ENCODE peak calls at places on chromosomes 7 and 10, in nine cellular contexts. W is foreskin fibroblast, R is PC-3, T is Panc1, I is colonic mucosa, X is cardiac fibroblast, S is mammary epithelial cell, G is fibroblast of mammary gland, N is NB4. D is an unnamed sample.

GRCh38 chr7:138630059-138630610 is 71.0 kb downstream of the SVOPL start:
- DNase-seq in W (no peak), R (no peak), T (no peak), I (no peak), X (no peak), S (no peak), G (no peak), N (no peak), D (no peak)

GRCh38 chr7:108278281-108278680 is 148.1 kb upstream of the LAMB4 start:
- DNase-seq in W (no peak), R (no peak), T (no peak), I (no peak), X (no peak), S (no peak), G (no peak), N (no peak), D (no peak)

GRCh38 chr7:35499226-35499625 is 195.7 kb downstream of the HERPUD2 start:
- DNase-seq in W (no peak), R (no peak), T (no peak), I (no peak), X (no peak), S (no peak), G (no peak), N (no peak), D (no peak)

GRCh38 chr10:22159180-22159579 is 58.6 kb downstream of the EBLN1 start:
- DNase-seq in W (no peak), R (no peak), T (no peak), I (no peak), X (no peak), S (no peak), G (no peak), N (no peak), D (no peak)

GRCh38 chr10:106897631-106898161 is 266.8 kb downstream of the SORCS1 start:
- DNase-seq in W (no peak), R (no peak), T (no peak), I (peak; percentile 19), X (no peak), S (no peak), G (no peak), N (no peak), D (no peak)

GRCh38 chr7:7570584-7570983 is 3.9 kb downstream of the MIOS start:
- DNase-seq in W (no peak), R (no peak), T (no peak), I (no peak), X (no peak), S (no peak), G (no peak), N (no peak), D (no peak)

GRCh38 chr10:77201135-77202111 is 436.2 kb downstream of the KCNMA1 start:
- DNase-seq in W (no peak), R (no peak), T (no peak), I (no peak), X (peak; percentile 56), S (no peak), G (no peak), N (no peak), D (no peak)

GRCh38 chr7:74474271-74474865 is 20.7 kb downstream of the GTF2IRD1 start:
- DNase-seq in W (no peak), R (peak; percentile 37), T (no peak), I (no peak), X (no peak), S (no peak), G (peak; percentile 35), N (no peak), D (no peak)

GRCh38 chr7:30752979-30753378 is 1.0 kb downstream of the INMT start:
- DNase-seq in W (no peak), R (no peak), T (no peak), I (peak; percentile 53), X (peak; percentile 87), S (no peak), G (peak; percentile 66), N (no peak), D (no peak)

GRCh38 chr7:143279186-143280098 is 5.3 kb upstream of the TMEM139 start:
- DNase-seq in W (no peak), R (peak; percentile 91), T (no peak), I (no peak), X (peak; percentile 94), S (peak; percentile 87), G (peak; percentile 49), N (no peak), D (peak; percentile 48)

GRCh38 chr10:11245095-11245479 is 227.4 kb downstream of the CELF2 start:
- DNase-seq in W (no peak), R (no peak), T (no peak), I (no peak), X (no peak), S (no peak), G (no peak), N (peak; percentile 26), D (no peak)

GRCh38 chr7:122984021-122984420 is 11.5 kb downstream of the TAS2R16 start:
- DNase-seq in W (no peak), R (no peak), T (no peak), I (no peak), X (no peak), S (no peak), G (no peak), N (no peak), D (no peak)

DNA sequence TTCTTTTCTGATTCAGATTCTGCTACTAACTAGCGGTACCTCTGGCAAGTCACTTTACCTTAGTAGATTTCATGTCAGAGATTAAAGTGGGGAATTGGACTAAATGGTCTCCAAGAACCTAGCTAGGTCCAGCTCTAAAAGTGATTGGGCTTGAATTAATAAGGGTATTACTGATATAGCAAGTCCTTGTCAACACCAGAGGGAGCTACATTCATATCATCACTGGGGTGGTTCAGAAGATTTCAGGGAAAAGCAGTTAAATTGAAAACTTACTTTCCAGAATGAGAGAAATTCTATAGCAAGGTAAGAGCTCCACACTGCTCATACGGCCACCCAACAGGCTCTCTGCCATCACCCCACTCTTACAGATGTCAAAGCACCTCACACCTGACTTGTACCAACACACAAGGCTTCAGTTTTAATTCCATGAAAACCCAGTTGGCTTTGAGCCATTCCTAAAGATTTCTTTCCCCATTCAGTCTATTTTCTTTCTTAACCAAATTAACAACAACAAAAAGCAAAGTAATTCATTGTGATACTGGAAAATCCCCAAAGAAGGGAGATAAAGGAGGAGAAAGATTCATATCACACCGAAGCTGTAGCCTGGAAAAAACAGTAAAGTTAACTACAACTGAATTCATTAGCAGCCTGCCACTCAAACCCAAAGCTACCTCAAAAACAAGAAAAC is 38.0 kb upstream of the SPOCK2 start:
- DNase-seq in W (peak; percentile 50), R (peak; percentile 58), T (no peak), I (no peak), X (peak; percentile 82), S (peak; percentile 25), G (peak; percentile 78), N (peak; percentile 60), D (peak; percentile 24)
- TF ChIP-seq CTCF in W (peak; percentile 45), R (peak; percentile 63), T (peak; percentile 66), I (peak; percentile 22), X (peak; percentile 53), S (peak; percentile 51), G (peak; percentile 64), N (peak; percentile 41), D (no peak)

DNA sequence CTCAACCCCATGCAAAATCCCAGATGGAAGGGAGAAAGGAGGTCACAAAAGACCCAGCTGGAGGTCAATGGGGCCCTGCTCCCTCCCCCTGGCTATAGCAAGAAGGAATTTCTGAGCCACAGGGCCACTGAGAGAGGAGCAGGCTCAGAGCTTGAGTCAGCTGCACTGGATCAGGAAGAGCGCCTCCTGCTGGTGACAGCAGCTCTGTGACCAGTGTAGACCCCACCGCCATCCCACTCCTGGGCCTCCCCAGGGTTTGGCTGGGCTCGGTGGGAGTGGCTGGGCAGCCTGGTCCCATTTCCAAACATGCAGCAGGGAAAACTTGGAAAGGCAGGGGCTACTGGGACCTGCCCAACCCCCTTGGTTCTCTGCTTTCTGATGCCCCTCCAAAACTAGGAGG is 31.5 kb upstream of the PRLHR start:
- DNase-seq in W (no peak), R (no peak), T (no peak), I (no peak), X (no peak), S (no peak), G (peak; percentile 4), N (peak; percentile 17), D (no peak)
- TF ChIP-seq CTCF in W (no peak), R (peak; percentile 40), T (peak; percentile 67), I (no peak), X (peak; percentile 22), S (peak; percentile 18), G (peak; percentile 20), N (peak; percentile 62), D (no peak)

GRCh38 chr7:28750981-28751380 is 207.1 kb downstream of the TRIL start:
- DNase-seq in W (no peak), R (no peak), T (no peak), I (no peak), X (no peak), S (no peak), G (no peak), N (no peak), D (no peak)

GRCh38 chr7:28749673-28750072 is 208.5 kb downstream of the TRIL start:
- DNase-seq in W (no peak), R (no peak), T (no peak), I (no peak), X (peak; percentile 29), S (no peak), G (peak; percentile 48), N (no peak), D (no peak)

GRCh38 chr7:28755255-28755654 is 202.9 kb downstream of the TRIL start:
- DNase-seq in W (peak; percentile 65), R (peak; percentile 61), T (no peak), I (no peak), X (peak; percentile 75), S (peak; percentile 12), G (peak; percentile 77), N (no peak), D (no peak)

GRCh38 chr7:28758186-28758585 is 199.9 kb downstream of the TRIL start:
- DNase-seq in W (no peak), R (no peak), T (no peak), I (no peak), X (no peak), S (no peak), G (no peak), N (no peak), D (no peak)

GRCh38 chr7:28754027-28754426 is 204.1 kb downstream of the TRIL start:
- DNase-seq in W (peak; percentile 61), R (peak; percentile 11), T (no peak), I (no peak), X (peak; percentile 35), S (peak; percentile 68), G (peak; percentile 67), N (no peak), D (peak; percentile 24)
- TF ChIP-seq CTCF in W (no peak), R (no peak), T (no peak), I (no peak), X (no peak), S (no peak), G (peak; percentile 17), N (no peak), D (no peak)

DNA sequence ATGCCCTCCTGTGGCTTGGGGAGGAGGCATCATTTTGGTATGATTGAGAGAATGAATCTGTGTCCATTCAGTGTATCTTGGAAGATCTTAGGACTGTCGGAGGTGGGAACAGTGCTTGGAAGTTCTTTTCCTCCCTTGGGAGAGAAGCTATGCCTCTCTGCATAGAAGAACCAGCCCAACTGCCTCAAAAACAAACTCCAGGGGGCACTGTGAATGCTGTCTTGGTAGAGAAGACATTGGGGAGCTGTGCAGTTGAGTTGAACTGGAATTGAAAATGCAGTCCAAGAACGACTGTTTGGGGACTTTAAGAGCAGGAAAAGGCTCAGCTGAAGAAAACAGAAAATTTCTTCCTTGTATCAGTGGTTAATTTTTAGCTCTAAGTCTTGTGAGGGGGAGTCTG is 4.9 kb upstream of the GJD4 start:
- DNase-seq in W (no peak), R (peak; percentile 66), T (no peak), I (no peak), X (peak; percentile 12), S (no peak), G (no peak), N (peak; percentile 4), D (no peak)
- TF ChIP-seq CTCF in W (peak; percentile 5), R (peak; percentile 79), T (peak; percentile 15), I (no peak), X (peak; percentile 32), S (peak; percentile 25), G (peak; percentile 28), N (peak; percentile 25), D (no peak)

GRCh38 chr10:132849546-132850031 is 63.6 kb upstream of the NKX6-2 start:
- DNase-seq in W (no peak), R (no peak), T (no peak), I (no peak), X (no peak), S (no peak), G (no peak), N (no peak), D (no peak)
- TF ChIP-seq CTCF in W (no peak), R (no peak), T (no peak), I (no peak), X (no peak), S (no peak), G (no peak), N (no peak), D (no peak)

D was measured in Calu3.